ENCODE peak calls at places on chromosomes 11 and 22, in six cellular contexts. W is WTC11, O is A549, K is K562, R is HepG2, L is H1. E is an unnamed sample.

GRCh38 chr11:6259638-6260019 is at the start of gene CCKBR:
- DNase-seq in W (peak), L (peak), O (no peak), K (no peak), R (no peak), E (no peak)

GRCh38 chr11:22920939-22921565 is 60.8 kb upstream of the CCDC179 start:
- DNase-seq in L (no peak), K (no peak), R (peak), W (peak), O (peak), E (peak)

GRCh38 chr22:29989446-29989845 is 90.8 kb upstream of the HORMAD2 start:
- DNase-seq in L (no peak), W (no peak), K (no peak), O (no peak), R (no peak), E (no peak)

GRCh38 chr11:70577948-70578347 is 179.6 kb downstream of the CTTN start:
- DNase-seq in W (no peak), K (no peak), O (no peak), R (no peak), L (no peak), E (no peak)

GRCh38 chr11:57639321-57640067 is 10.2 kb downstream of the YPEL4 start:
- DNase-seq in L (peak), K (no peak), W (peak), O (no peak), R (peak), E (peak)

GRCh38 chr11:31943056-31943780 is 132.1 kb upstream of the PAX6 start:
- DNase-seq in R (no peak), K (no peak), W (no peak), O (no peak), L (no peak), E (no peak)

GRCh38 chr11:15688351-15688792 is 573.6 kb downstream of the INSC start:
- DNase-seq in W (no peak), K (no peak), R (no peak), L (no peak), O (no peak), E (no peak)

GRCh38 chr11:106077609-106078517 is at the start of gene AASDHPPT:
- DNase-seq in O (peak), L (no peak), W (no peak), R (peak), K (peak), E (peak)

GRCh38 chr22:37503850-37504249 is 15.4 kb downstream of the CARD10 start:
- DNase-seq in L (no peak), R (peak), K (no peak), W (no peak), O (peak), E (peak)

GRCh38 chr11:36441610-36442208 is 68.4 kb downstream of the TRAF6 start:
- DNase-seq in R (no peak), K (no peak), W (no peak), O (no peak), L (no peak), E (no peak)

GRCh38 chr11:108241370-108242037 is 18.6 kb downstream of the ATM start:
- DNase-seq in W (no peak), R (no peak), K (no peak), L (no peak), O (no peak), E (no peak)

GRCh38 chr11:27603376-27603775 is 96.8 kb upstream of the LIN7C start:
- DNase-seq in L (no peak), O (no peak), R (no peak), K (no peak), W (no peak), E (no peak)

GRCh38 chr11:27599217-27599616 is 92.6 kb upstream of the LIN7C start:
- DNase-seq in K (no peak), W (peak), L (no peak), R (no peak), O (no peak), E (no peak)

GRCh38 chr11:27604416-27604815 is 95.8 kb downstream of the BDNF start:
- DNase-seq in W (no peak), K (no peak), O (no peak), R (no peak), L (no peak), E (no peak)

GRCh38 chr11:27596802-27597201 is 90.2 kb upstream of the LIN7C start:
- DNase-seq in O (no peak), L (no peak), W (no peak), R (no peak), K (no peak), E (no peak)

DNA sequence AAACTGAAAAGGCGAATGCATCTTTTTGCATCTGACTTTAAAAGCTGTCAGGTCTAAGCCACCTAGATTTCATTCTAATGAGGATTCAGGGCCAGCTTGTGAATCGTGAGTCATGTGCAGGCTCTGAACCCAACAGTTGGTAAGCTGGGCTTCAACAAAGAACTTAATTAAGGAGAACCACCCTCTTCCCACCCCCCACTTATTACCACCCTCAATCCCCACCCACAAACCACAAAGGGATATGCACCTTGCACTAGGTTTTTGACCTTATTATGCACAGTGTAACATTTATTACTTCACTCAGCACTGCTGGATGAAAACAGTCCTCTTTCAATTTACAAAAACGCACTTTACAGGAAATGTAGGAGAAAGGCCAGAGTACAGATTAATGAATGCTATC is 94.1 kb upstream of the LIN7C start:
- DNase-seq in O (no peak), L (no peak), W (no peak), K (no peak), R (no peak), E (no peak)
- TF ChIP-seq MAX in O (no peak), L (no peak), W (no peak), K (no peak), R (no peak), E (no peak)

GRCh38 chr11:115585361-115586024 is 81.3 kb upstream of the CADM1 start:
- DNase-seq in R (no peak), W (no peak), L (no peak), K (no peak), O (no peak), E (no peak)
- TF ChIP-seq JUN in R (no peak), W (no peak), L (no peak), K (no peak), O (no peak), E (no peak)

GRCh38 chr22:22878801-22879674 is 8.6 kb upstream of the IGLL5 start:
- DNase-seq in O (no peak), L (no peak), R (no peak), K (peak), W (no peak), E (no peak)
- TF ChIP-seq CTCF in O (no peak), L (no peak), R (peak), K (no peak), W (no peak), E (no peak)

GRCh38 chr22:46142548-46143490 is 7.5 kb upstream of the PPARA start:
- DNase-seq in K (no peak), O (no peak), L (no peak), W (no peak), R (no peak), E (no peak)
- TF ChIP-seq MAX in K (no peak), O (no peak), L (no peak), W (no peak), R (no peak), E (no peak)

GRCh38 chr11:68326334-68327215 is 14.2 kb downstream of the LRP5 start:
- DNase-seq in R (peak), O (no peak), K (no peak), W (no peak), L (no peak), E (no peak)
- TF ChIP-seq JUN in R (no peak), O (no peak), K (no peak), W (no peak), L (no peak), E (no peak)

GRCh38 chr11:110295487-110296225 is 758 bp downstream of the RDX start:
- DNase-seq in W (peak), R (no peak), O (no peak), L (peak), K (peak), E (peak)

GRCh38 chr11:110297082-110297725 is 790 bp upstream of the RDX start:
- DNase-seq in W (no peak), O (no peak), L (no peak), R (peak), K (no peak), E (no peak)

GRCh38 chr11:110295086-110295485 is 1.3 kb downstream of the RDX start:
- DNase-seq in L (no peak), K (no peak), O (no peak), R (no peak), W (no peak), E (no peak)

GRCh38 chr11:110297726-110298297 is 1.4 kb upstream of the RDX start:
- DNase-seq in L (no peak), W (no peak), O (no peak), K (no peak), R (no peak), E (no peak)

GRCh38 chr11:110296226-110297081 is at the start of gene RDX:
- DNase-seq in L (peak), R (peak), O (peak), W (peak), K (peak), E (peak)
- TF ChIP-seq CTCF in L (peak), R (no peak), O (no peak), W (no peak), K (peak), E (peak)